ENCODE peak calls at places on chromosomes 13 and 19, in ten cellular contexts. One of them, this sample, is unnamed.
A peak's percentile ranks its signal among the peaks of the same experiment; 100 is the strongest.

GRCh38 chr13:77513719-77514335 is 21.7 kb upstream of the SCEL start:
- DNase-seq in adrenal gland: no peak
- DNase-seq in stimulated activated CD8-positive, alpha-beta memory T cell treated with anti-CD3 and anti-CD28 coated beads, Interleukin-4, amount 100 ng/mL, for 4 hours: no peak
- DNase-seq in HCEC 1CT: no peak
- DNase-seq in activated CD4-positive, alpha-beta memory T cell treated with anti-CD3 and anti-CD28 coated beads, Interleukin-2, amount 10 ng/mL, durations not matched to agents 7 days and 5 days: no peak
- DNase-seq in stimulated activated effector memory CD8-positive, alpha-beta T cell treated with anti-CD3 and anti-CD28 coated beads, Interleukin-12 subunit alpha, Interleukin-12 subunit beta, amount 100 ng/mL, for 72 hours: no peak
- DNase-seq in activated CD4-positive, CD25-positive, alpha-beta regulatory T cell treated with anti-CD3 and anti-CD28 coated beads, Interleukin-2, amount 50 U/mL, for 16 hours: no peak
- DNase-seq in myocyte: no peak
- DNase-seq in GM12891: no peak
- DNase-seq in germinal center: no peak
- DNase-seq in this sample: no peak

GRCh38 chr13:26628706-26629105 is 71.2 kb downstream of the WASF3 start:
- DNase-seq in adrenal gland: no peak
- DNase-seq in stimulated activated CD8-positive, alpha-beta memory T cell treated with anti-CD3 and anti-CD28 coated beads, Interleukin-4, amount 100 ng/mL, for 4 hours: no peak
- DNase-seq in HCEC 1CT: peak; percentile 57
- DNase-seq in activated CD4-positive, alpha-beta memory T cell treated with anti-CD3 and anti-CD28 coated beads, Interleukin-2, amount 10 ng/mL, durations not matched to agents 7 days and 5 days: no peak
- DNase-seq in stimulated activated effector memory CD8-positive, alpha-beta T cell treated with anti-CD3 and anti-CD28 coated beads, Interleukin-12 subunit alpha, Interleukin-12 subunit beta, amount 100 ng/mL, for 72 hours: no peak
- DNase-seq in activated CD4-positive, CD25-positive, alpha-beta regulatory T cell treated with anti-CD3 and anti-CD28 coated beads, Interleukin-2, amount 50 U/mL, for 16 hours: no peak
- DNase-seq in myocyte: no peak
- DNase-seq in GM12891: no peak
- DNase-seq in germinal center: no peak
- DNase-seq in this sample: no peak

GRCh38 chr19:51094696-51095279 is 12.1 kb upstream of the KLK14 start:
- DNase-seq in adrenal gland: no peak
- DNase-seq in stimulated activated CD8-positive, alpha-beta memory T cell treated with anti-CD3 and anti-CD28 coated beads, Interleukin-4, amount 100 ng/mL, for 4 hours: no peak
- DNase-seq in HCEC 1CT: peak; percentile 3
- DNase-seq in activated CD4-positive, alpha-beta memory T cell treated with anti-CD3 and anti-CD28 coated beads, Interleukin-2, amount 10 ng/mL, durations not matched to agents 7 days and 5 days: peak; percentile 35
- DNase-seq in stimulated activated effector memory CD8-positive, alpha-beta T cell treated with anti-CD3 and anti-CD28 coated beads, Interleukin-12 subunit alpha, Interleukin-12 subunit beta, amount 100 ng/mL, for 72 hours: no peak
- DNase-seq in activated CD4-positive, CD25-positive, alpha-beta regulatory T cell treated with anti-CD3 and anti-CD28 coated beads, Interleukin-2, amount 50 U/mL, for 16 hours: no peak
- DNase-seq in myocyte: peak; percentile 22
- DNase-seq in GM12891: peak; percentile 70
- DNase-seq in germinal center: peak; percentile 52
- DNase-seq in this sample: no peak

GRCh38 chr13:20525144-20525600 is 485 bp downstream of the CRYL1 start:
- DNase-seq in adrenal gland: peak; percentile 22
- DNase-seq in stimulated activated CD8-positive, alpha-beta memory T cell treated with anti-CD3 and anti-CD28 coated beads, Interleukin-4, amount 100 ng/mL, for 4 hours: no peak
- DNase-seq in HCEC 1CT: no peak
- DNase-seq in activated CD4-positive, alpha-beta memory T cell treated with anti-CD3 and anti-CD28 coated beads, Interleukin-2, amount 10 ng/mL, durations not matched to agents 7 days and 5 days: peak; percentile 46
- DNase-seq in stimulated activated effector memory CD8-positive, alpha-beta T cell treated with anti-CD3 and anti-CD28 coated beads, Interleukin-12 subunit alpha, Interleukin-12 subunit beta, amount 100 ng/mL, for 72 hours: no peak
- DNase-seq in activated CD4-positive, CD25-positive, alpha-beta regulatory T cell treated with anti-CD3 and anti-CD28 coated beads, Interleukin-2, amount 50 U/mL, for 16 hours: no peak
- DNase-seq in myocyte: peak; percentile 44
- DNase-seq in GM12891: no peak
- DNase-seq in germinal center: peak; percentile 10
- DNase-seq in this sample: no peak

GRCh38 chr13:61954092-61954491 is 538.4 kb upstream of the PCDH20 start:
- DNase-seq in adrenal gland: no peak
- DNase-seq in stimulated activated CD8-positive, alpha-beta memory T cell treated with anti-CD3 and anti-CD28 coated beads, Interleukin-4, amount 100 ng/mL, for 4 hours: no peak
- DNase-seq in HCEC 1CT: no peak
- DNase-seq in activated CD4-positive, alpha-beta memory T cell treated with anti-CD3 and anti-CD28 coated beads, Interleukin-2, amount 10 ng/mL, durations not matched to agents 7 days and 5 days: no peak
- DNase-seq in stimulated activated effector memory CD8-positive, alpha-beta T cell treated with anti-CD3 and anti-CD28 coated beads, Interleukin-12 subunit alpha, Interleukin-12 subunit beta, amount 100 ng/mL, for 72 hours: no peak
- DNase-seq in activated CD4-positive, CD25-positive, alpha-beta regulatory T cell treated with anti-CD3 and anti-CD28 coated beads, Interleukin-2, amount 50 U/mL, for 16 hours: no peak
- DNase-seq in myocyte: no peak
- DNase-seq in GM12891: no peak
- DNase-seq in germinal center: no peak
- DNase-seq in this sample: no peak

GRCh38 chr13:52848455-52849190 is at the start of gene PCDH8:
- DNase-seq in adrenal gland: no peak
- DNase-seq in stimulated activated CD8-positive, alpha-beta memory T cell treated with anti-CD3 and anti-CD28 coated beads, Interleukin-4, amount 100 ng/mL, for 4 hours: no peak
- DNase-seq in HCEC 1CT: no peak
- DNase-seq in activated CD4-positive, alpha-beta memory T cell treated with anti-CD3 and anti-CD28 coated beads, Interleukin-2, amount 10 ng/mL, durations not matched to agents 7 days and 5 days: no peak
- DNase-seq in stimulated activated effector memory CD8-positive, alpha-beta T cell treated with anti-CD3 and anti-CD28 coated beads, Interleukin-12 subunit alpha, Interleukin-12 subunit beta, amount 100 ng/mL, for 72 hours: no peak
- DNase-seq in activated CD4-positive, CD25-positive, alpha-beta regulatory T cell treated with anti-CD3 and anti-CD28 coated beads, Interleukin-2, amount 50 U/mL, for 16 hours: no peak
- DNase-seq in myocyte: no peak
- DNase-seq in GM12891: no peak
- DNase-seq in germinal center: no peak
- DNase-seq in this sample: no peak

GRCh38 chr13:35140321-35140720 is 198.3 kb downstream of the NBEA start:
- DNase-seq in adrenal gland: no peak
- DNase-seq in stimulated activated CD8-positive, alpha-beta memory T cell treated with anti-CD3 and anti-CD28 coated beads, Interleukin-4, amount 100 ng/mL, for 4 hours: no peak
- DNase-seq in HCEC 1CT: no peak
- DNase-seq in activated CD4-positive, alpha-beta memory T cell treated with anti-CD3 and anti-CD28 coated beads, Interleukin-2, amount 10 ng/mL, durations not matched to agents 7 days and 5 days: no peak
- DNase-seq in stimulated activated effector memory CD8-positive, alpha-beta T cell treated with anti-CD3 and anti-CD28 coated beads, Interleukin-12 subunit alpha, Interleukin-12 subunit beta, amount 100 ng/mL, for 72 hours: no peak
- DNase-seq in activated CD4-positive, CD25-positive, alpha-beta regulatory T cell treated with anti-CD3 and anti-CD28 coated beads, Interleukin-2, amount 50 U/mL, for 16 hours: no peak
- DNase-seq in myocyte: no peak
- DNase-seq in GM12891: no peak
- DNase-seq in germinal center: no peak
- DNase-seq in this sample: no peak

GRCh38 chr13:95118541-95119324 is 182.5 kb downstream of the ABCC4 start:
- DNase-seq in adrenal gland: no peak
- DNase-seq in stimulated activated CD8-positive, alpha-beta memory T cell treated with anti-CD3 and anti-CD28 coated beads, Interleukin-4, amount 100 ng/mL, for 4 hours: no peak
- DNase-seq in HCEC 1CT: no peak
- DNase-seq in activated CD4-positive, alpha-beta memory T cell treated with anti-CD3 and anti-CD28 coated beads, Interleukin-2, amount 10 ng/mL, durations not matched to agents 7 days and 5 days: no peak
- DNase-seq in stimulated activated effector memory CD8-positive, alpha-beta T cell treated with anti-CD3 and anti-CD28 coated beads, Interleukin-12 subunit alpha, Interleukin-12 subunit beta, amount 100 ng/mL, for 72 hours: no peak
- DNase-seq in activated CD4-positive, CD25-positive, alpha-beta regulatory T cell treated with anti-CD3 and anti-CD28 coated beads, Interleukin-2, amount 50 U/mL, for 16 hours: no peak
- DNase-seq in myocyte: no peak
- DNase-seq in GM12891: no peak
- DNase-seq in germinal center: no peak
- DNase-seq in this sample: no peak

GRCh38 chr19:42279148-42279901 is 10.3 kb downstream of the CIC start:
- DNase-seq in adrenal gland: no peak
- DNase-seq in stimulated activated CD8-positive, alpha-beta memory T cell treated with anti-CD3 and anti-CD28 coated beads, Interleukin-4, amount 100 ng/mL, for 4 hours: no peak
- DNase-seq in HCEC 1CT: no peak
- DNase-seq in activated CD4-positive, alpha-beta memory T cell treated with anti-CD3 and anti-CD28 coated beads, Interleukin-2, amount 10 ng/mL, durations not matched to agents 7 days and 5 days: no peak
- DNase-seq in stimulated activated effector memory CD8-positive, alpha-beta T cell treated with anti-CD3 and anti-CD28 coated beads, Interleukin-12 subunit alpha, Interleukin-12 subunit beta, amount 100 ng/mL, for 72 hours: no peak
- DNase-seq in activated CD4-positive, CD25-positive, alpha-beta regulatory T cell treated with anti-CD3 and anti-CD28 coated beads, Interleukin-2, amount 50 U/mL, for 16 hours: no peak
- DNase-seq in myocyte: no peak
- DNase-seq in GM12891: no peak
- DNase-seq in germinal center: no peak
- DNase-seq in this sample: no peak

GRCh38 chr19:40613669-40614594 is 12.8 kb downstream of the LTBP4 start:
- DNase-seq in adrenal gland: peak; percentile 84
- DNase-seq in stimulated activated CD8-positive, alpha-beta memory T cell treated with anti-CD3 and anti-CD28 coated beads, Interleukin-4, amount 100 ng/mL, for 4 hours: peak; percentile 70
- DNase-seq in HCEC 1CT: peak; percentile 88
- DNase-seq in activated CD4-positive, alpha-beta memory T cell treated with anti-CD3 and anti-CD28 coated beads, Interleukin-2, amount 10 ng/mL, durations not matched to agents 7 days and 5 days: peak; percentile 88
- DNase-seq in stimulated activated effector memory CD8-positive, alpha-beta T cell treated with anti-CD3 and anti-CD28 coated beads, Interleukin-12 subunit alpha, Interleukin-12 subunit beta, amount 100 ng/mL, for 72 hours: peak; percentile 77
- DNase-seq in activated CD4-positive, CD25-positive, alpha-beta regulatory T cell treated with anti-CD3 and anti-CD28 coated beads, Interleukin-2, amount 50 U/mL, for 16 hours: peak; percentile 68
- DNase-seq in myocyte: no peak
- DNase-seq in GM12891: peak; percentile 87
- DNase-seq in germinal center: peak; percentile 90
- DNase-seq in this sample: peak; percentile 82

GRCh38 chr19:50921391-50922315 is 10.5 kb upstream of the KLK4 start:
- DNase-seq in adrenal gland: no peak
- DNase-seq in stimulated activated CD8-positive, alpha-beta memory T cell treated with anti-CD3 and anti-CD28 coated beads, Interleukin-4, amount 100 ng/mL, for 4 hours: no peak
- DNase-seq in HCEC 1CT: no peak
- DNase-seq in activated CD4-positive, alpha-beta memory T cell treated with anti-CD3 and anti-CD28 coated beads, Interleukin-2, amount 10 ng/mL, durations not matched to agents 7 days and 5 days: no peak
- DNase-seq in stimulated activated effector memory CD8-positive, alpha-beta T cell treated with anti-CD3 and anti-CD28 coated beads, Interleukin-12 subunit alpha, Interleukin-12 subunit beta, amount 100 ng/mL, for 72 hours: no peak
- DNase-seq in activated CD4-positive, CD25-positive, alpha-beta regulatory T cell treated with anti-CD3 and anti-CD28 coated beads, Interleukin-2, amount 50 U/mL, for 16 hours: no peak
- DNase-seq in myocyte: peak; percentile 18
- DNase-seq in GM12891: no peak
- DNase-seq in germinal center: no peak
- DNase-seq in this sample: no peak

GRCh38 chr13:111372651-111373425 is 52.4 kb downstream of the TEX29 start:
- DNase-seq in adrenal gland: no peak
- DNase-seq in stimulated activated CD8-positive, alpha-beta memory T cell treated with anti-CD3 and anti-CD28 coated beads, Interleukin-4, amount 100 ng/mL, for 4 hours: no peak
- DNase-seq in HCEC 1CT: no peak
- DNase-seq in activated CD4-positive, alpha-beta memory T cell treated with anti-CD3 and anti-CD28 coated beads, Interleukin-2, amount 10 ng/mL, durations not matched to agents 7 days and 5 days: no peak
- DNase-seq in stimulated activated effector memory CD8-positive, alpha-beta T cell treated with anti-CD3 and anti-CD28 coated beads, Interleukin-12 subunit alpha, Interleukin-12 subunit beta, amount 100 ng/mL, for 72 hours: no peak
- DNase-seq in activated CD4-positive, CD25-positive, alpha-beta regulatory T cell treated with anti-CD3 and anti-CD28 coated beads, Interleukin-2, amount 50 U/mL, for 16 hours: no peak
- DNase-seq in myocyte: no peak
- DNase-seq in GM12891: no peak
- DNase-seq in germinal center: no peak
- DNase-seq in this sample: no peak

GRCh38 chr13:77714119-77714755 is 16.8 kb downstream of the SLAIN1 start:
- DNase-seq in adrenal gland: no peak
- DNase-seq in stimulated activated CD8-positive, alpha-beta memory T cell treated with anti-CD3 and anti-CD28 coated beads, Interleukin-4, amount 100 ng/mL, for 4 hours: no peak
- DNase-seq in HCEC 1CT: no peak
- DNase-seq in activated CD4-positive, alpha-beta memory T cell treated with anti-CD3 and anti-CD28 coated beads, Interleukin-2, amount 10 ng/mL, durations not matched to agents 7 days and 5 days: no peak
- DNase-seq in stimulated activated effector memory CD8-positive, alpha-beta T cell treated with anti-CD3 and anti-CD28 coated beads, Interleukin-12 subunit alpha, Interleukin-12 subunit beta, amount 100 ng/mL, for 72 hours: no peak
- DNase-seq in activated CD4-positive, CD25-positive, alpha-beta regulatory T cell treated with anti-CD3 and anti-CD28 coated beads, Interleukin-2, amount 50 U/mL, for 16 hours: no peak
- DNase-seq in myocyte: no peak
- DNase-seq in GM12891: no peak
- DNase-seq in germinal center: no peak
- DNase-seq in this sample: no peak

GRCh38 chr13:113333076-113333475 is 30.9 kb downstream of the GRTP1 start:
- DNase-seq in adrenal gland: no peak
- DNase-seq in stimulated activated CD8-positive, alpha-beta memory T cell treated with anti-CD3 and anti-CD28 coated beads, Interleukin-4, amount 100 ng/mL, for 4 hours: no peak
- DNase-seq in HCEC 1CT: no peak
- DNase-seq in activated CD4-positive, alpha-beta memory T cell treated with anti-CD3 and anti-CD28 coated beads, Interleukin-2, amount 10 ng/mL, durations not matched to agents 7 days and 5 days: no peak
- DNase-seq in stimulated activated effector memory CD8-positive, alpha-beta T cell treated with anti-CD3 and anti-CD28 coated beads, Interleukin-12 subunit alpha, Interleukin-12 subunit beta, amount 100 ng/mL, for 72 hours: no peak
- DNase-seq in activated CD4-positive, CD25-positive, alpha-beta regulatory T cell treated with anti-CD3 and anti-CD28 coated beads, Interleukin-2, amount 50 U/mL, for 16 hours: no peak
- DNase-seq in myocyte: no peak
- DNase-seq in GM12891: no peak
- DNase-seq in germinal center: no peak
- DNase-seq in this sample: no peak

GRCh38 chr19:483332-484072 is 12.8 kb upstream of the MADCAM1 start:
- DNase-seq in adrenal gland: no peak
- DNase-seq in stimulated activated CD8-positive, alpha-beta memory T cell treated with anti-CD3 and anti-CD28 coated beads, Interleukin-4, amount 100 ng/mL, for 4 hours: no peak
- DNase-seq in HCEC 1CT: no peak
- DNase-seq in activated CD4-positive, alpha-beta memory T cell treated with anti-CD3 and anti-CD28 coated beads, Interleukin-2, amount 10 ng/mL, durations not matched to agents 7 days and 5 days: no peak
- DNase-seq in stimulated activated effector memory CD8-positive, alpha-beta T cell treated with anti-CD3 and anti-CD28 coated beads, Interleukin-12 subunit alpha, Interleukin-12 subunit beta, amount 100 ng/mL, for 72 hours: no peak
- DNase-seq in activated CD4-positive, CD25-positive, alpha-beta regulatory T cell treated with anti-CD3 and anti-CD28 coated beads, Interleukin-2, amount 50 U/mL, for 16 hours: no peak
- DNase-seq in myocyte: no peak
- DNase-seq in GM12891: no peak
- DNase-seq in germinal center: no peak
- DNase-seq in this sample: no peak

GRCh38 chr19:44731081-44731480 is 17.4 kb upstream of the BCL3 start:
- DNase-seq in adrenal gland: no peak
- DNase-seq in stimulated activated CD8-positive, alpha-beta memory T cell treated with anti-CD3 and anti-CD28 coated beads, Interleukin-4, amount 100 ng/mL, for 4 hours: no peak
- DNase-seq in HCEC 1CT: no peak
- DNase-seq in activated CD4-positive, alpha-beta memory T cell treated with anti-CD3 and anti-CD28 coated beads, Interleukin-2, amount 10 ng/mL, durations not matched to agents 7 days and 5 days: no peak
- DNase-seq in stimulated activated effector memory CD8-positive, alpha-beta T cell treated with anti-CD3 and anti-CD28 coated beads, Interleukin-12 subunit alpha, Interleukin-12 subunit beta, amount 100 ng/mL, for 72 hours: no peak
- DNase-seq in activated CD4-positive, CD25-positive, alpha-beta regulatory T cell treated with anti-CD3 and anti-CD28 coated beads, Interleukin-2, amount 50 U/mL, for 16 hours: no peak
- DNase-seq in myocyte: no peak
- DNase-seq in GM12891: no peak
- DNase-seq in germinal center: no peak
- DNase-seq in this sample: no peak

GRCh38 chr19:41623360-41623759 is 3.5 kb downstream of the CEACAM4 start:
- DNase-seq in adrenal gland: no peak
- DNase-seq in stimulated activated CD8-positive, alpha-beta memory T cell treated with anti-CD3 and anti-CD28 coated beads, Interleukin-4, amount 100 ng/mL, for 4 hours: no peak
- DNase-seq in HCEC 1CT: no peak
- DNase-seq in activated CD4-positive, alpha-beta memory T cell treated with anti-CD3 and anti-CD28 coated beads, Interleukin-2, amount 10 ng/mL, durations not matched to agents 7 days and 5 days: no peak
- DNase-seq in stimulated activated effector memory CD8-positive, alpha-beta T cell treated with anti-CD3 and anti-CD28 coated beads, Interleukin-12 subunit alpha, Interleukin-12 subunit beta, amount 100 ng/mL, for 72 hours: no peak
- DNase-seq in activated CD4-positive, CD25-positive, alpha-beta regulatory T cell treated with anti-CD3 and anti-CD28 coated beads, Interleukin-2, amount 50 U/mL, for 16 hours: no peak
- DNase-seq in myocyte: no peak
- DNase-seq in GM12891: no peak
- DNase-seq in germinal center: no peak
- DNase-seq in this sample: no peak

GRCh38 chr19:8204961-8205360 is 4.2 kb upstream of the CERS4 start:
- DNase-seq in adrenal gland: no peak
- DNase-seq in stimulated activated CD8-positive, alpha-beta memory T cell treated with anti-CD3 and anti-CD28 coated beads, Interleukin-4, amount 100 ng/mL, for 4 hours: no peak
- DNase-seq in HCEC 1CT: no peak
- DNase-seq in activated CD4-positive, alpha-beta memory T cell treated with anti-CD3 and anti-CD28 coated beads, Interleukin-2, amount 10 ng/mL, durations not matched to agents 7 days and 5 days: no peak
- DNase-seq in stimulated activated effector memory CD8-positive, alpha-beta T cell treated with anti-CD3 and anti-CD28 coated beads, Interleukin-12 subunit alpha, Interleukin-12 subunit beta, amount 100 ng/mL, for 72 hours: no peak
- DNase-seq in activated CD4-positive, CD25-positive, alpha-beta regulatory T cell treated with anti-CD3 and anti-CD28 coated beads, Interleukin-2, amount 50 U/mL, for 16 hours: no peak
- DNase-seq in myocyte: no peak
- DNase-seq in GM12891: no peak
- DNase-seq in germinal center: no peak
- DNase-seq in this sample: no peak

GRCh38 chr19:3983936-3984583 is 1.2 kb downstream of the EEF2 start:
- DNase-seq in adrenal gland: peak; percentile 87
- DNase-seq in stimulated activated CD8-positive, alpha-beta memory T cell treated with anti-CD3 and anti-CD28 coated beads, Interleukin-4, amount 100 ng/mL, for 4 hours: no peak
- DNase-seq in HCEC 1CT: peak; percentile 45
- DNase-seq in activated CD4-positive, alpha-beta memory T cell treated with anti-CD3 and anti-CD28 coated beads, Interleukin-2, amount 10 ng/mL, durations not matched to agents 7 days and 5 days: peak; percentile 57
- DNase-seq in stimulated activated effector memory CD8-positive, alpha-beta T cell treated with anti-CD3 and anti-CD28 coated beads, Interleukin-12 subunit alpha, Interleukin-12 subunit beta, amount 100 ng/mL, for 72 hours: no peak
- DNase-seq in activated CD4-positive, CD25-positive, alpha-beta regulatory T cell treated with anti-CD3 and anti-CD28 coated beads, Interleukin-2, amount 50 U/mL, for 16 hours: no peak
- DNase-seq in myocyte: peak; percentile 35
- DNase-seq in GM12891: peak; percentile 42
- DNase-seq in germinal center: peak; percentile 47
- DNase-seq in this sample: no peak

GRCh38 chr13:39538826-39539555 is 64.0 kb downstream of the LHFPL6 start:
- DNase-seq in adrenal gland: no peak
- DNase-seq in stimulated activated CD8-positive, alpha-beta memory T cell treated with anti-CD3 and anti-CD28 coated beads, Interleukin-4, amount 100 ng/mL, for 4 hours: no peak
- DNase-seq in HCEC 1CT: peak; percentile 80
- DNase-seq in activated CD4-positive, alpha-beta memory T cell treated with anti-CD3 and anti-CD28 coated beads, Interleukin-2, amount 10 ng/mL, durations not matched to agents 7 days and 5 days: no peak
- DNase-seq in stimulated activated effector memory CD8-positive, alpha-beta T cell treated with anti-CD3 and anti-CD28 coated beads, Interleukin-12 subunit alpha, Interleukin-12 subunit beta, amount 100 ng/mL, for 72 hours: no peak
- DNase-seq in activated CD4-positive, CD25-positive, alpha-beta regulatory T cell treated with anti-CD3 and anti-CD28 coated beads, Interleukin-2, amount 50 U/mL, for 16 hours: no peak
- DNase-seq in myocyte: no peak
- DNase-seq in GM12891: no peak
- DNase-seq in germinal center: no peak
- DNase-seq in this sample: no peak

This sample was measured in GM19239.